ENCODE peak calls at places on chromosomes 2 and 18, in four cellular contexts. X is A549, L is NT2/D1, A is HT1080. Q is an unnamed sample.

GRCh38 chr18:11676386-11676785 is 12.7 kb upstream of the GNAL start:
- DNase-seq in L (no peak), X (no peak), A (no peak), Q (no peak)

GRCh38 chr2:23312996-23313606 is 71.9 kb upstream of the KLHL29 start:
- DNase-seq in L (peak; percentile 54), X (peak; percentile 44), A (peak; percentile 28), Q (no peak)

GRCh38 chr18:43277164-43277600 is at the start of gene SYT4:
- DNase-seq in X (no peak), L (peak; percentile 65), A (peak; percentile 3), Q (no peak)

GRCh38 chr2:103174711-103175110 is 412.9 kb downstream of the TMEM182 start:
- DNase-seq in L (no peak), X (no peak), A (peak; percentile 62), Q (no peak)

GRCh38 chr2:235206399-235206798 is 254.6 kb downstream of the SH3BP4 start:
- DNase-seq in X (no peak), L (no peak), A (no peak), Q (no peak)

GRCh38 chr2:171176516-171176915 is 15.8 kb upstream of the TLK1 start:
- DNase-seq in X (no peak), L (no peak), A (no peak), Q (no peak)

GRCh38 chr18:5977022-5977421 is 81.7 kb upstream of the TMEM200C start:
- DNase-seq in L (no peak), X (no peak), A (no peak), Q (no peak)

GRCh38 chr18:39053569-39053968 is 1488.0 kb upstream of the CELF4 start:
- DNase-seq in A (no peak), X (no peak), L (no peak), Q (no peak)

GRCh38 chr2:65456074-65456473 is 23.7 kb upstream of the SPRED2 start:
- DNase-seq in L (no peak), X (no peak), A (peak; percentile 98), Q (no peak)

GRCh38 chr2:47653909-47654789 is 128.8 kb upstream of the MSH6 start:
- DNase-seq in L (no peak), X (no peak), A (peak; percentile 4), Q (no peak)

GRCh38 chr18:57898506-57899124 is 95.5 kb upstream of the ATP8B1 start:
- DNase-seq in A (peak; percentile 83), L (no peak), X (no peak), Q (no peak)

GRCh38 chr2:60551241-60552095 is 2.0 kb downstream of the BCL11A start:
- DNase-seq in L (no peak), X (no peak), A (peak; percentile 31), Q (peak; percentile 56)

GRCh38 chr2:219769044-219770030 is 141.9 kb downstream of the SLC4A3 start:
- DNase-seq in L (no peak), A (no peak), X (no peak), Q (no peak)

GRCh38 chr2:159785195-159785594 is 12.8 kb downstream of the CD302 start:
- DNase-seq in A (no peak), L (no peak), X (no peak), Q (no peak)

GRCh38 chr18:73774836-73775509 is 372.7 kb downstream of the FBXO15 start:
- DNase-seq in L (no peak), A (no peak), X (peak; percentile 16), Q (no peak)

GRCh38 chr2:135744761-135745314 is 3.2 kb downstream of the UBXN4 start:
- DNase-seq in X (peak; percentile 73), A (peak; percentile 38), L (peak; percentile 11), Q (peak; percentile 21)

GRCh38 chr2:138115664-138116063 is 151.4 kb downstream of the HNMT start:
- DNase-seq in X (no peak), A (peak; percentile 18), L (no peak), Q (no peak)

GRCh38 chr2:166088634-166089033 is 39.2 kb downstream of the SCN1A start:
- DNase-seq in X (no peak), A (peak; percentile 27), L (no peak), Q (no peak)

GRCh38 chr2:148259674-148260073 is 238.8 kb downstream of the MBD5 start:
- DNase-seq in X (no peak), L (no peak), A (peak; percentile 53), Q (no peak)

GRCh38 chr2:235468978-235469694 is 24.7 kb upstream of the AGAP1 start:
- DNase-seq in X (peak; percentile 78), A (peak; percentile 87), L (no peak), Q (no peak)

GRCh38 chr18:67301592-67301991 is 214.9 kb downstream of the DSEL start:
- DNase-seq in X (no peak), A (no peak), L (no peak), Q (no peak)

GRCh38 chr2:68925298-68925885 is 27.3 kb downstream of the GKN2 start:
- DNase-seq in A (peak; percentile 41), X (peak; percentile 78), L (no peak), Q (peak; percentile 63)

GRCh38 chr2:240138275-240138984 is 2.0 kb downstream of the OTOS start:
- DNase-seq in X (no peak), L (no peak), A (peak; percentile 65), Q (no peak)

GRCh38 chr2:127096280-127096679 is 10.7 kb downstream of the BIN1 start:
- DNase-seq in L (no peak), A (no peak), X (no peak), Q (no peak)

GRCh38 chr18:55318864-55319516 is 269.0 kb downstream of the TCF4 start:
- DNase-seq in X (no peak), L (no peak), A (peak; percentile 13), Q (no peak)

GRCh38 chr2:170968205-170969003 is 39.4 kb downstream of the GORASP2 start:
- DNase-seq in A (no peak), L (no peak), X (no peak), Q (no peak)

GRCh38 chr2:57696016-57696415 is 350.6 kb upstream of the VRK2 start:
- DNase-seq in X (peak; percentile 14), A (peak; percentile 80), L (peak; percentile 57), Q (no peak)

GRCh38 chr2:196171946-196172345 is 568 bp upstream of the STK17B start:
- DNase-seq in A (peak; percentile 11), X (no peak), L (no peak), Q (no peak)

GRCh38 chr2:12714391-12715221 is 2.1 kb upstream of the TRIB2 start:
- DNase-seq in A (peak; percentile 74), L (no peak), X (no peak), Q (no peak)

GRCh38 chr18:74652392-74652988 is 54.8 kb downstream of the ZNF407 start:
- DNase-seq in L (no peak), X (peak; percentile 19), A (peak; percentile 50), Q (peak; percentile 50)

GRCh38 chr18:80154293-80154692 is 45.2 kb downstream of the ADNP2 start:
- DNase-seq in A (no peak), L (no peak), X (peak; percentile 24), Q (no peak)

Q was measured in MM.1S.